ENCODE peak calls at places on chromosomes 1 and 21, in four cellular contexts. T is GM12865; U is stimulated activated CD4-positive, alpha-beta T cell treated with anti-CD3 and anti-CD28 coated beads, Interleukin-12 subunit alpha, Interleukin-12 subunit beta, amount 100 ng/mL, for 24 hours; S is breast epithelium. L is an unnamed sample.

GRCh38 chr1:19650416-19651140 is 6.5 kb downstream of the NBL1 start:
- DNase-seq in T (no peak), U (no peak), S (peak; percentile 50), L (no peak)

GRCh38 chr1:228393268-228393699 is 13.4 kb downstream of the TRIM11 start:
- DNase-seq in T (no peak), U (no peak), S (no peak), L (no peak)

GRCh38 chr1:59833022-59833421 is 18.3 kb downstream of the HOOK1 start:
- DNase-seq in T (no peak), U (no peak), S (no peak), L (no peak)

GRCh38 chr1:236207569-236207968 is 65.2 kb downstream of the GPR137B start:
- DNase-seq in T (no peak), U (no peak), S (no peak), L (no peak)

GRCh38 chr1:204400893-204401510 is 10.6 kb downstream of the PPP1R15B start:
- DNase-seq in T (no peak), U (no peak), S (no peak), L (no peak)

GRCh38 chr21:43306911-43307676 is 119.8 kb downstream of the SIK1 start:
- DNase-seq in T (peak; percentile 88), U (no peak), S (peak; percentile 71), L (no peak)

GRCh38 chr1:170664283-170664827 is 424 bp downstream of the PRRX1 start:
- DNase-seq in T (peak; percentile 16), U (no peak), S (no peak), L (no peak)

GRCh38 chr1:1081311-1082238 is 7.5 kb upstream of the RNF223 start:
- DNase-seq in T (no peak), U (no peak), S (no peak), L (no peak)

GRCh38 chr1:170067253-170067819 is 7.2 kb downstream of the KIFAP3 start:
- DNase-seq in T (peak; percentile 13), U (no peak), S (no peak), L (no peak)

GRCh38 chr1:109739738-109740614 is 862 bp downstream of the GSTM3 start:
- DNase-seq in T (peak; percentile 68), U (peak; percentile 63), S (peak; percentile 68), L (no peak)

GRCh38 chr1:232992227-232992626 is 41.8 kb downstream of the NTPCR start:
- DNase-seq in T (no peak), U (no peak), S (no peak), L (no peak)

GRCh38 chr1:161198877-161199431 is at the start of gene ADAMTS4:
- DNase-seq in T (no peak), U (no peak), S (peak; percentile 43), L (no peak)

GRCh38 chr1:193325771-193326170 is 139.4 kb upstream of the B3GALT2 start:
- DNase-seq in T (no peak), U (no peak), S (no peak), L (no peak)